ENCODE peak calls at places on chromosomes 12 and 14, in four cellular contexts. I is body of pancreas, D is RWPE1, S is neural progenitor cell. Q is an unnamed sample.

GRCh38 chr12:132173135-132174014 is 29.1 kb downstream of the NOC4L start:
- DNase-seq in S (no peak), D (no peak), I (no peak), Q (no peak)

GRCh38 chr14:105919458-105920150 is 393.2 kb downstream of the TMEM121 start:
- DNase-seq in D (no peak), S (no peak), I (no peak), Q (no peak)

GRCh38 chr12:1580526-1580925 is 13.9 kb downstream of the FBXL14 start:
- DNase-seq in I (no peak), S (peak), D (no peak), Q (no peak)

GRCh38 chr14:51310453-51311074 is 70.5 kb downstream of the TMX1 start:
- DNase-seq in S (no peak), D (no peak), I (no peak), Q (no peak)

GRCh38 chr14:92408186-92408585 is 85.2 kb downstream of the SLC24A4 start:
- DNase-seq in I (no peak), D (no peak), S (no peak), Q (no peak)

GRCh38 chr14:90839024-90839888 is 23.0 kb upstream of the TTC7B start:
- DNase-seq in I (no peak), D (no peak), S (no peak), Q (no peak)

GRCh38 chr14:54715244-54715643 is 148.3 kb downstream of the SAMD4A start:
- DNase-seq in I (no peak), S (no peak), D (no peak), Q (no peak)

GRCh38 chr12:94172973-94173372 is 24.6 kb downstream of the PLXNC1 start:
- DNase-seq in I (no peak), D (peak), S (no peak), Q (no peak)

GRCh38 chr14:69081271-69081670 is 71.6 kb downstream of the DCAF5 start:
- DNase-seq in I (no peak), S (no peak), D (no peak), Q (no peak)

GRCh38 chr14:28381656-28382055 is 384.9 kb upstream of the FOXG1 start:
- DNase-seq in D (no peak), S (no peak), I (no peak), Q (no peak)

GRCh38 chr12:51836833-51837184 is 11.7 kb downstream of the FIGNL2 start:
- DNase-seq in S (peak), I (no peak), D (no peak), Q (no peak)

GRCh38 chr12:79127268-79127895 is 262.8 kb downstream of the SYT1 start:
- DNase-seq in S (no peak), D (peak), I (no peak), Q (no peak)

GRCh38 chr14:93959239-93960107 is 16.9 kb downstream of the ASB2 start:
- DNase-seq in D (peak), I (peak), S (no peak), Q (peak)

GRCh38 chr14:99274346-99275221 is 2.6 kb upstream of the BCL11B start:
- DNase-seq in D (peak), S (peak), I (peak), Q (peak)

GRCh38 chr12:52207895-52208294 is 16.1 kb upstream of the KRT80 start:
- DNase-seq in I (peak), D (no peak), S (no peak), Q (no peak)

GRCh38 chr12:27967551-27968054 is 4.9 kb downstream of the PTHLH start:
- DNase-seq in D (no peak), S (no peak), I (no peak), Q (no peak)

GRCh38 chr14:86639146-86639545 is 1109.2 kb downstream of the FLRT2 start:
- DNase-seq in S (no peak), D (no peak), I (no peak), Q (no peak)

GRCh38 chr14:70754989-70755388 is 54.3 kb downstream of the MAP3K9 start:
- DNase-seq in S (no peak), I (peak), D (peak), Q (no peak)

GRCh38 chr14:55745906-55746305 is 165.9 kb downstream of the KTN1 start:
- DNase-seq in S (no peak), D (no peak), I (no peak), Q (no peak)

GRCh38 chr14:73591690-73592448 is at the start of gene ACOT4:
- DNase-seq in S (peak), I (peak), D (no peak), Q (peak)

GRCh38 chr12:70724444-70724843 is 87.2 kb upstream of the PTPRB start:
- DNase-seq in S (peak), D (no peak), I (no peak), Q (no peak)

GRCh38 chr12:28108599-28108998 is 81.7 kb upstream of the CCDC91 start:
- DNase-seq in I (no peak), S (no peak), D (no peak), Q (no peak)

GRCh38 chr12:104006929-104007328 is 41.3 kb downstream of the TDG start:
- DNase-seq in D (peak), S (no peak), I (no peak), Q (no peak)

GRCh38 chr12:21526053-21526452 is at the start of gene SPX:
- DNase-seq in D (peak), S (no peak), I (no peak), Q (no peak)

GRCh38 chr12:9598363-9598762 is 9.4 kb downstream of the KLRB1 start:
- DNase-seq in D (no peak), I (no peak), S (no peak), Q (no peak)

GRCh38 chr12:22518067-22518719 is 26.1 kb downstream of the C2CD5 start:
- DNase-seq in I (peak), S (no peak), D (peak), Q (no peak)

GRCh38 chr12:9888665-9889273 is 7.5 kb downstream of the KLRF2 start:
- DNase-seq in S (no peak), I (no peak), D (no peak), Q (no peak)

GRCh38 chr12:57031228-57031670 is 14.9 kb upstream of the TAC3 start:
- DNase-seq in D (peak), I (no peak), S (no peak), Q (no peak)

GRCh38 chr12:27696864-27697564 is 767 bp downstream of the REP15 start:
- DNase-seq in S (no peak), D (no peak), I (no peak), Q (no peak)

GRCh38 chr14:29637406-29637805 is 290.2 kb downstream of the PRKD1 start:
- DNase-seq in S (no peak), D (no peak), I (peak), Q (no peak)

GRCh38 chr12:96134200-96134599 is 60.0 kb upstream of the ELK3 start:
- DNase-seq in I (no peak), S (no peak), D (no peak), Q (no peak)

DNA sequence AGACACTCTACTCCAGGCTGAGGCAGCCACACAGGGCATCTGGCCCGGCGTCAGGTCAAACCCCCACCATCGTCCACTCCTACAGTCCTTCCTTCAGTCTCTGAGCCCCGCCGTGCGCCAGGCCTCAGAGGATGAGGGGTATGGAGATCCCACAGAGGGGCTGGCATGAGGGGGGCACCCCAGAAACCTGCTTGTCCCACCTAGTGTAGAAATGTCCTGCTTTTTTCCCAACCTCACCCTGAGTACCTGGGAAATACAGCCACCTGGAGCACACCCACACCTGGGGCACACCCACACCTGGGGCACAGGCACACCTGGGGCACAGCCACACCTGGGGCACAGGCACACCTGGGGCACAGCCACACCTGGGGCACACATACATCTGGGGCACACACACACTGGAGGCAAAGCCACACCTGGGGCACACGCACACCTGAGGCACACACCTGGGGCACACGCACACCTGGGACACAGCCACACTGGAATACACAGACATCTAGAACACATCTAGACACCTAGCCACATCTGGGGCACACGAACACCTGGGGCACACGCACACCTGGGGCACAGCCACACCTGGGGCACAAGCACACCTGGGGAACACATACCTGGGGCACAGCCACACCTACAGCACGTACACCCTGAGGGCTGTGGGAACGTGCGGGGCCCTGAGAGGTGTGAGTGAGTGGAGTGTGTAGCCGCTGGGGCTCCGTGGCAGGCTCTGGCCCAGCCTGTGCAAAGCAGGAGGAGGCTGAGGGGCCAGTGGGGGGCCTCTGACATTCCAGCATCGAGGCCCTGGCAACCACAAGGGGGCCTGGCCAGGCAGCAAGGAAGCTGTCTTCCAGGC is 18.4 kb downstream of the AKT1 start:
- DNase-seq in S (peak), D (no peak), I (no peak), Q (no peak)
- TF ChIP-seq CTCF in S (no peak), D (no peak), I (no peak), Q (no peak)

DNA sequence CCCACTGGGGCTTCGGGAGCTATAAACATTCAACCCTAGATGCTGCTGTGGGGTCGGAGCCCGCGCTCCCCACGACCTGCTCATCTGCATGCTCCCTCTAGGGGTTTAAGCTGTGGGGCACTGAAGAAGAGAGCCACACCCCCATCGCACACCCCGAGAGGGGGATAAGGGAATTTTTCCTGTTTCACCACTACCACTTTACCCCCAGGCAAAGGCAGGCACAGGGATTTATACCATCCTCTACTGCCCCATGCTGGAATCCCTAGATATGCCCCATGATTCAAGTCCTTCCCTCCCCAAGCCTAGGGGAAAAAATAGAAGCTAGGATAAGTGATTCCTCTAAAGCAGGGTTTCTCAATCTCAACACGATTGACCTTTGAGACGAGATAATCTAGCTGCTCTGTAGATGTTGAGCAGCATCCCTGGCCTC is 59.9 kb upstream of the CCDC60 start:
- DNase-seq in S (peak), I (no peak), D (no peak), Q (no peak)
- TF ChIP-seq CTCF in S (peak), I (no peak), D (no peak), Q (no peak)

DNA sequence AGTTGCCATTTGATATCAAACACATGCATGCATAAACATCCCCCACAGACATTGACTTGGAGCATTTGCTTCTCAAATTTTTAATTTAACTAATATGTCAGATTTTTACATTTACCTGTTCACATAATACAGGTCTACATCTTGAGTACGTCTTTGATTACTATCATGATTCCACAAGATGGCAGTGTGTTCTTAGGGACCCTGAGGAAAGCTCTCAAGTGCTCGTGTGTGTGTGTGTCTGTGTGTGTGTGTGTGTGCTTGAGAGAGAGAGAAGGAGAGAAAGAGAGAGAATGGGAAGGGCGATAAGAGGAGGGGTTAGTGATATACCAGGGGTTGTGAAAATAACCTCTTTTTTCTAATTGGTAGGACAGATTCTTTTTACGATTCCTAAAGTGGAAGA is 167.1 kb upstream of the OR4E1 start:
- DNase-seq in S (peak), I (no peak), D (no peak), Q (no peak)
- TF ChIP-seq CTCF in S (peak), I (no peak), D (no peak), Q (no peak)

DNA sequence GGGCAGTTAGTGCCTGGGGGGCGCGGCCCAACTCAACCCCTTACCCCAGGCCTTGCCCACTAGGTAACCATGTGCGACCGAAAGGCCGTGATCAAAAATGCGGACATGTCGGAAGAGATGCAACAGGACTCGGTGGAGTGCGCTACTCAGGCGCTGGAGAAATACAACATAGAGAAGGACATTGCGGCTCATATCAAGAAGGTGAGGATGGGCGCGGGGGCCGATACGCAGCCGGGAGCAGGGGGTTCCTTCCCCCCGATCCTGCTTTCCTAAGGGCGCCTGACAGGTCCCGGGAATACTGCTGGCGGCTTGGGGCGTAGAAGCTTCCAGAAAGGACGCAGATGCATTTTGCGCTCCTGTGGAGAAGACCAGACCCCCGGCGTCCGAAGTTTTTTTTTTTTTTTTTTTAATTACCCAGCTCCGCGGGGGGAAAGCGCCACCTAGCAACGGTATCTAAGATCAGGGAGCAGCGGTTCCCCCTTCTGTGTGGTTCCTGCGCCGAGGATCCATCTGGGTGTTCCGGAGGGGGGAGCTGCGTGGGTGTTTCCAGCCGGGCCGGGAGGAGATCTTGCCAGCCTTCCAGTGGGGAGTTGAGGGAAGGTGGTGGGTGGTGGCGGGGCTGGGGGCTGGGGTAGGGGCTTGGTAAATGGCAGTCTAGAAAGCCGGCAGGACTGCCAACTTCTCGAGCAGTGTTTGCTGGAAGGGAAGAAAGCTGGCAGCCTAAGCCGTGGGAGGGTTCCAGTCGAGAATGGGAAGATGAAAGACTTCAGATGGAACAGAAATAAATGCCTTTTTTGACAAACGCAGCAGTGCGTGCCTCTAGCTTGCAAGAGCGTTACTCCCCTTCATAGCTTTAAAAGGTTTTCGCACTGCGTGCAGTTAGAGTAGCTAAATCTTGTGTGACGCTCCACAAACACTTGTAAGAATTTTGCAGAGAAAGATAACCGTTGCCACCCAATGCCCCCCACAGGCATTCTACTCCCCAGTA is 734 bp downstream of the DYNLL1 start:
- DNase-seq in S (peak), D (peak), I (peak), Q (peak)
- TF ChIP-seq CTCF in S (peak), D (no peak), I (no peak), Q (no peak)

DNA sequence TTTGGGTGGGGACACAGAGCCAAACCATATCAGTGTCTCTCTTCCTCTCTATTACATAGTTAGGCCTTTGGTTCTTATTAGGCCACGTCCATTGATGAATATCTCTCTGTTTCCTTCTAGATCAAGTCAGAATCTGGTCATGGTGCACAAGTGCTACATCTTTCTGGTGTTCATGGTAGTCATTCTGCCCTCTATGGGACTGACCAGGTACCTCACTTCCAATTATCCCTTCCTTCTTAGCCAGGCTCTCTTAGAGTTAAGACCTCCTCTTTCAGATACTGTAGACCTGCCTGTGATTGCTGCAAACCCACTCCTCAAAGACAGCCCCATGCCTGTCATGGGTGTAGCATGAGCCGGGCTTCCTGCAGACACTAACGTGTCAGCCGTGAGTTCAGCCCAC is 25.2 kb downstream of the NGB start:
- DNase-seq in I (no peak), D (no peak), S (no peak), Q (no peak)
- TF ChIP-seq CTCF in I (no peak), D (no peak), S (peak), Q (no peak)